ENCODE peak calls at places on chromosomes 7 and 10, in five cellular contexts. K is neural progenitor cell, T is glutamatergic neuron, J is H9, X is GM20000. Z is an unnamed sample.

GRCh38 chr10:13795653-13796555 is 209.1 kb downstream of the PRPF18 start:
- DNase-seq in X (no peak), K (no peak), J (no peak), T (no peak), Z (no peak)

GRCh38 chr10:43689618-43689954 is 40.9 kb upstream of the ZNF32 start:
- DNase-seq in K (peak; percentile 44), X (peak; percentile 81), J (peak; percentile 60), T (peak; percentile 56), Z (peak; percentile 51)

GRCh38 chr7:2632717-2633537 is 1.1 kb downstream of the TTYH3 start:
- DNase-seq in J (no peak), X (peak; percentile 77), K (peak; percentile 57), T (peak; percentile 41), Z (peak; percentile 46)

GRCh38 chr10:63206997-63207952 is 74.1 kb downstream of the NRBF2 start:
- DNase-seq in X (peak; percentile 16), K (no peak), J (no peak), T (no peak), Z (no peak)

GRCh38 chr10:90964781-90965462 is 44.0 kb upstream of the ANKRD1 start:
- DNase-seq in K (no peak), X (no peak), J (no peak), T (no peak), Z (no peak)

GRCh38 chr7:43758029-43758860 is at the start of gene BLVRA:
- DNase-seq in K (peak; percentile 82), J (peak; percentile 70), T (peak; percentile 75), X (peak; percentile 93), Z (peak; percentile 55)

GRCh38 chr10:100267237-100268104 is at the start of gene CWF19L1:
- DNase-seq in K (peak; percentile 87), T (peak; percentile 88), J (peak; percentile 88), X (peak; percentile 81), Z (peak; percentile 77)

GRCh38 chr7:88516424-88516823 is 209.7 kb upstream of the STEAP4 start:
- DNase-seq in T (no peak), K (no peak), J (no peak), X (no peak), Z (no peak)

GRCh38 chr7:149229526-149229925 is 9.9 kb upstream of the ZNF212 start:
- DNase-seq in X (no peak), T (no peak), K (peak; percentile 23), J (no peak), Z (no peak)

DNA sequence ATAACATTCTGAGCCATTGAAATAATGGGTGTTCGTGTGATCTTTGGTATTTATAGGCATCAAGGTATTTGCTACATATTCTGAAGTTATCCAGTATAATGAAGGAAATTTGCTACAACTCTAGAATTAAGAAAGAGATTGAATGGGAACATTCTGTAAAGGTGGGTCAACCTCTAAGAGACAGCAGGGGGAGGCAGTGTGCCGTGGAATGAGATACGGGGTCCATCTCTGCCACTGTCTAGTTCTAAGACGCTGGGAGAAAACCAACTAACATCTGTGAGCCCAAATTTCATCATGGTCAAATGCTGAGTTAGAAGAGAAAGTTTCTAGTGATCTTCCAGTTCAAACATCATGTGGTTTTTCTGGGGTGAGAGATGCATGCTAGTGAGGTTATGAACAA is 368.9 kb downstream of the SORCS1 start:
- DNase-seq in K (peak; percentile 75), T (peak; percentile 33), J (peak; percentile 42), X (peak; percentile 21), Z (peak; percentile 43)
- TF ChIP-seq CTCF in K (peak; percentile 84), T (peak; percentile 23), J (peak; percentile 85), X (peak; percentile 12), Z (peak; percentile 32)

DNA sequence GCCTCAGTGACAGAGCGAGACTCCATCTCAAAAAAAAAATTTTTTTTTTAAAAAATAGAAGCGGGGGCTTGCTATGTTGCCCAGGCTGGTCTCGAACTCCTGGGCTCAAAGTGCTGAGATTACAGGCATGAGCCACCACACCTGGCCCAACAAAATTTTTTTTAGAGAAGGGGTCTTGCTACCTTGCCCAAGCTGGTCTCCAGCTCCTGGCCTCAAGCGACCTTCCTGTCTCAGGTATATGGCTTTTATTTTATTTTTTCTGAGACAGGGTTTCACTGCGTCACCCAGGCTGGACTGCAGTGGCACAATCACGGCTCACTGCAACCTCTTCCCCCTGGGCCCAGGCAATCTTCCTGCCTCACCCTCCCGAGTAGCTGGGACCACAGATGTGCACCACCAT is 1.6 kb upstream of the ABHD11 start:
- DNase-seq in X (no peak), T (no peak), K (no peak), J (no peak), Z (no peak)
- TF ChIP-seq CTCF in X (no peak), T (no peak), K (no peak), J (no peak), Z (no peak)

DNA sequence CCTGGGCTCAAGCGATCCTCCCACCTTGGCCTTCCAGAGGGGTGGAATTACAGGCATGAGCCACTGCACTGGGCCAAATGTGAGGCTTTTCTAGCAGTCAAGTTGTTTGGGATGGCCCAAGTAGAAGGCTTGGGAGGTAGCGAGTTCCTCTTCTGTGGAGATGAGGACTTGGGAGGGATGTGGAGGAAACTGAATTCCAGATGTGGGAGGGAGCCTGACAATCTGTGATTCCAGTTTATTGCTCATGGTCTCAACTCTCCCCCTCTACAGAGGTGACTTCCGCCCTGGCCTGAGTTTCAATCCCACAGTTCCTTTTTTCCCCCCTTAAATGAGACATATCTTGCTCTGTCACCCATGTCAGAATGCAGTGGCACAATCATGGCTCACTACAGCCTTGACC is 3.4 kb downstream of the STYXL1 start:
- DNase-seq in K (no peak), J (no peak), T (no peak), X (no peak), Z (no peak)
- TF ChIP-seq CTCF in K (no peak), J (no peak), T (no peak), X (no peak), Z (no peak)

DNA sequence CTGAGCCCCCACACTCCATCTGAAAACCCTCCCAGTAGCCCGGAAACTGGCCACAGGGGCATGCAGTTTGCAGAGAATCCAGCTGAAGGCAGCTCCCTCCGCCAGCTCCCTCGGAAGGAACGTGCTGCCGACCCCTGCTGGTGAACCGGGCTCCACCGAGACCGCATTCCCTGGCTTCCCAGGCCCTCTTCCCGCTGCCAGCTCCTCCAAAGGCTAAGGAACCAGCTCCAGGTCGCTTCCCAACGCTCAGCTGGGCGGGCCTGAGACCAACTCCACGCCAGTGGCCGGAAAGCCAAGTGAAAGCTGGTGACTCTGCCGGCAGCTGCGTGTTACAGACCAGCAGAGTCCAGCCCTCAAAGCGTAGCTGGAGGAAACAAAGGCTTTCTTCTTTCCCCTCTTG is 35.8 kb downstream of the GPER1 start:
- DNase-seq in X (no peak), K (peak; percentile 89), J (peak; percentile 89), T (peak; percentile 85), Z (peak; percentile 87)
- TF ChIP-seq CTCF in X (no peak), K (peak; percentile 69), J (peak; percentile 69), T (peak; percentile 45), Z (peak; percentile 21)

GRCh38 chr10:287814-288213 is 152.6 kb downstream of the ZMYND11 start:
- DNase-seq in J (peak; percentile 71), X (no peak), K (peak; percentile 28), T (no peak), Z (peak; percentile 33)
- TF ChIP-seq CTCF in J (peak; percentile 64), X (no peak), K (peak; percentile 33), T (no peak), Z (peak; percentile 53)

DNA sequence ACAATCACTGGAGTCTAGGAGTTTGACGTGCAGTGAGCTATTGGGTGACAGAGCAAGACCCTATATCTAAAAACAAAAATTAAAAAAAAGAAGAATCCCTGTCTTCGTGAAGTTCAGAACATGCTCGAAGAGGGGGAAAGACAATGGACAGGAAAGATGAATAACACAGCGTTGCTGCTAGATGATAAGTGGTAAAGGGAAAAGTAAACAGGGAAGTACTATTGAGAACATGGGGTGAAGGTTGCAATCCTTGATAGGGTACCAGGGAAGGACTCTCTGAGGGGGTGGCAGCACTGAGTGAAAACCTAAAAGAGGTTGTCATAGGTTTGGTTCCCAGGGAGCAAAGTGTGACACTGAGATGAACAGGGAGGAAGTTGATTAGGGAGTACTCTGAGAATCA is 2.8 kb upstream of the ABRAXAS2 start:
- DNase-seq in J (no peak), T (no peak), K (no peak), X (no peak), Z (no peak)
- TF ChIP-seq CTCF in J (no peak), T (no peak), K (no peak), X (no peak), Z (no peak)

DNA sequence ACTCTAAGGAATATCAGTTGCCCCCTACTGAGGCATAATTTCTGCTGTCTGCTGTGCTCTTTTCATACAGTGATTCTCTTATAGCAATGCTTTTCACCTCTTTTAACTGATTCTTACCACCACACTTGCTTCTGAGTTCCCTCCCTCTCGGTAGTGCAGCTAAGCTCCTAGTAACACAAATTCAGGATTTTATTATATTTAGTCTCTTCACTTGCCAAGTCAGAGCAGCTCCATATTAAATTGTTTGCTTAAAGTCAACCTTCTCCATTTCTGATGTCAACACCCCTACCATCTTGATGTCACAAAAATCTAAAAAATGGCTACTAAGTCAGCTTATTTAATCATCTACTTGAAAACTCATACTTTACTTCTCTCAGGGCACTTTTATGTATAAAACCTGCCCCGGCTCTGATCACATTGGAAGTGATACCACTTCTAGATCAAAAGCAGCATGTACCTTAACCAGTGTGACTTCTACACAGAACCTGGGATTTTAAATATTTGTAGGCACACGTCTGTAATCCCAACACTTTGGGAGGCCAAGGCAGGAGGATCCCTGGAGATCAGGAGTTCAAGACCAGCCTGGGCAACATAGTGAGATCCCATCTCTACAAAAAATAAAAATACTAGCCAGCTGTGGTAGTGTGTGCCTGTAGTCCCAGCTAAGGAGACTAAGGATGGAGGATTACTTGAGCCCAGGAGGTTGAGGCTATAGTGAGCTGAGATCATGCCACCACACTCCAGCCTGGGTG is 55.3 kb downstream of the GDI2 start:
- DNase-seq in J (no peak), X (no peak), T (no peak), K (no peak), Z (no peak)
- TF ChIP-seq CTCF in J (no peak), X (no peak), T (no peak), K (no peak), Z (no peak)

DNA sequence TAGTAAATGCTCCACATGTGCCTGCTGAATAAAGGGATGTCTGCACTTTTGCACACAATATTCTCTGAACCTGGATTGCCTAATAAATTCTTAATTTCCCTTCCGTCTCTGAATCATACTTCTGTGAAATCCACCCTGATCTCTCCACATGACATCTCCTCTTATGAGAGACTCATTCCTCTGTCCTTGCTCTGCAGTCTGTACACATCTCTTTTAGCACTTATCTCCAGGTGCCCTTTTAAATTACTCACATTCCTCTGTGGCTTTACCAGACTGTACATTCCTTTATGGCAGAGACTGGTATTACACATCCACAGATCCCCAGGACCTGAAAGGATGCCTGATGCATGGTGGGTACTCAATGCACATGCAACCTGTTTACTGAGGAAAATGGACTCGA is 527.6 kb downstream of the PHTF2 start:
- DNase-seq in X (no peak), T (no peak), K (no peak), J (no peak), Z (no peak)
- TF ChIP-seq CTCF in X (no peak), T (no peak), K (no peak), J (no peak), Z (no peak)

Z was measured in endothelial cell.